ENCODE peak calls at places on chromosome 1, in eight cellular contexts. J is neural crest cell; G is Caki2; I is aorta; Q is lung; O is fibroblast of villous mesenchyme; M is Jurkat, Clone E6-1; V is foreskin keratinocyte. Z is an unnamed sample.

GRCh38 chr1:167197692-167198091 is 23.0 kb upstream of the POU2F1 start:
- DNase-seq in J (no peak), G (no peak), I (no peak), Q (no peak), O (no peak), M (no peak), V (no peak), Z (no peak)

GRCh38 chr1:201676061-201676644 is 137.2 kb downstream of the NAV1 start:
- DNase-seq in J (no peak), G (peak; percentile 22), I (peak; percentile 54), Q (peak; percentile 32), O (peak; percentile 48), M (no peak), V (no peak), Z (peak; percentile 52)

GRCh38 chr1:206637605-206638004 is 2.3 kb downstream of the DYRK3 start:
- DNase-seq in J (no peak), G (no peak), I (no peak), Q (no peak), O (no peak), M (no peak), V (no peak), Z (no peak)

GRCh38 chr1:209542585-209542984 is 40.9 kb upstream of the CAMK1G start:
- DNase-seq in J (no peak), G (peak; percentile 34), I (no peak), Q (no peak), O (no peak), M (no peak), V (peak; percentile 89), Z (peak; percentile 58)

GRCh38 chr1:147225193-147225730 is at the start of gene FMO5:
- DNase-seq in J (peak; percentile 23), G (peak; percentile 18), I (peak; percentile 81), Q (peak; percentile 78), O (peak; percentile 71), M (no peak), V (no peak), Z (no peak)

GRCh38 chr1:118113261-118113660 is 71.8 kb downstream of the SPAG17 start:
- DNase-seq in J (no peak), G (no peak), I (no peak), Q (no peak), O (no peak), M (no peak), V (peak; percentile 69), Z (no peak)

GRCh38 chr1:26287033-26287711 is 7.3 kb downstream of the SH3BGRL3 start:
- DNase-seq in J (no peak), G (no peak), I (peak; percentile 64), Q (no peak), O (no peak), M (peak; percentile 95), V (no peak), Z (no peak)

GRCh38 chr1:44784094-44785026 is 3.6 kb downstream of the BEST4 start:
- DNase-seq in J (no peak), G (no peak), I (no peak), Q (no peak), O (no peak), M (no peak), V (no peak), Z (no peak)

GRCh38 chr1:61951731-61952585 is 209.7 kb downstream of the PATJ start:
- DNase-seq in J (no peak), G (peak; percentile 58), I (no peak), Q (no peak), O (no peak), M (no peak), V (peak; percentile 88), Z (peak; percentile 72)

Z was measured in H4.